ENCODE peak calls at places on chromosomes 1 and 21, in eight cellular contexts. One of them, this sample, is unnamed.

GRCh38 chr1:218874313-218874712 is 299.4 kb upstream of the LYPLAL1 start:
- DNase-seq in central memory CD4-positive, alpha-beta T cell: no peak
- DNase-seq in fibroblast of the aortic adventitia: peak; percentile 91
- DNase-seq in mucosa of gallbladder: no peak
- DNase-seq in NCI-H146: no peak
- DNase-seq in naive thymus-derived CD4-positive, alpha-beta T cell: no peak
- DNase-seq in transverse colon: no peak
- DNase-seq in LHCN-M2: peak; percentile 66
- DNase-seq in this sample: peak; percentile 69

GRCh38 chr1:183194527-183195145 is 8.6 kb downstream of the LAMC2 start:
- DNase-seq in central memory CD4-positive, alpha-beta T cell: no peak
- DNase-seq in fibroblast of the aortic adventitia: no peak
- DNase-seq in mucosa of gallbladder: no peak
- DNase-seq in NCI-H146: no peak
- DNase-seq in naive thymus-derived CD4-positive, alpha-beta T cell: peak; percentile 37
- DNase-seq in transverse colon: no peak
- DNase-seq in LHCN-M2: peak; percentile 54
- DNase-seq in this sample: no peak

GRCh38 chr1:80053613-80054012 is 1047.1 kb upstream of the ADGRL4 start:
- DNase-seq in central memory CD4-positive, alpha-beta T cell: no peak
- DNase-seq in fibroblast of the aortic adventitia: no peak
- DNase-seq in mucosa of gallbladder: no peak
- DNase-seq in NCI-H146: no peak
- DNase-seq in naive thymus-derived CD4-positive, alpha-beta T cell: no peak
- DNase-seq in transverse colon: no peak
- DNase-seq in LHCN-M2: no peak
- DNase-seq in this sample: no peak

GRCh38 chr1:26044971-26045711 is 777 bp downstream of the SLC30A2 start:
- DNase-seq in central memory CD4-positive, alpha-beta T cell: no peak
- DNase-seq in fibroblast of the aortic adventitia: no peak
- DNase-seq in mucosa of gallbladder: peak; percentile 64
- DNase-seq in NCI-H146: no peak
- DNase-seq in naive thymus-derived CD4-positive, alpha-beta T cell: no peak
- DNase-seq in transverse colon: no peak
- DNase-seq in LHCN-M2: no peak
- DNase-seq in this sample: no peak

GRCh38 chr1:9246215-9246614 is 11.6 kb downstream of the H6PD start:
- DNase-seq in central memory CD4-positive, alpha-beta T cell: no peak
- DNase-seq in fibroblast of the aortic adventitia: no peak
- DNase-seq in mucosa of gallbladder: no peak
- DNase-seq in NCI-H146: no peak
- DNase-seq in naive thymus-derived CD4-positive, alpha-beta T cell: no peak
- DNase-seq in transverse colon: no peak
- DNase-seq in LHCN-M2: no peak
- DNase-seq in this sample: no peak

GRCh38 chr1:80982831-80983230 is 817.9 kb upstream of the ADGRL2 start:
- DNase-seq in central memory CD4-positive, alpha-beta T cell: no peak
- DNase-seq in fibroblast of the aortic adventitia: no peak
- DNase-seq in mucosa of gallbladder: no peak
- DNase-seq in NCI-H146: no peak
- DNase-seq in naive thymus-derived CD4-positive, alpha-beta T cell: no peak
- DNase-seq in transverse colon: no peak
- DNase-seq in LHCN-M2: no peak
- DNase-seq in this sample: no peak

GRCh38 chr1:99784143-99784542 is 17.7 kb upstream of the FRRS1 start:
- DNase-seq in central memory CD4-positive, alpha-beta T cell: no peak
- DNase-seq in fibroblast of the aortic adventitia: no peak
- DNase-seq in mucosa of gallbladder: no peak
- DNase-seq in NCI-H146: no peak
- DNase-seq in naive thymus-derived CD4-positive, alpha-beta T cell: no peak
- DNase-seq in transverse colon: no peak
- DNase-seq in LHCN-M2: peak; percentile 20
- DNase-seq in this sample: no peak

GRCh38 chr21:37724201-37724600 is 192.1 kb downstream of the KCNJ6 start:
- DNase-seq in central memory CD4-positive, alpha-beta T cell: no peak
- DNase-seq in fibroblast of the aortic adventitia: no peak
- DNase-seq in mucosa of gallbladder: no peak
- DNase-seq in NCI-H146: no peak
- DNase-seq in naive thymus-derived CD4-positive, alpha-beta T cell: no peak
- DNase-seq in transverse colon: no peak
- DNase-seq in LHCN-M2: no peak
- DNase-seq in this sample: no peak

GRCh38 chr1:154609398-154610380 is 1.7 kb upstream of the ADAR start:
- DNase-seq in central memory CD4-positive, alpha-beta T cell: peak; percentile 69
- DNase-seq in fibroblast of the aortic adventitia: peak; percentile 17
- DNase-seq in mucosa of gallbladder: no peak
- DNase-seq in NCI-H146: peak; percentile 40
- DNase-seq in naive thymus-derived CD4-positive, alpha-beta T cell: peak; percentile 67
- DNase-seq in transverse colon: peak; percentile 27
- DNase-seq in LHCN-M2: no peak
- DNase-seq in this sample: peak; percentile 19

GRCh38 chr1:100643430-100644196 is 75.9 kb upstream of the VCAM1 start:
- DNase-seq in central memory CD4-positive, alpha-beta T cell: no peak
- DNase-seq in fibroblast of the aortic adventitia: peak; percentile 44
- DNase-seq in mucosa of gallbladder: no peak
- DNase-seq in NCI-H146: no peak
- DNase-seq in naive thymus-derived CD4-positive, alpha-beta T cell: no peak
- DNase-seq in transverse colon: peak; percentile 12
- DNase-seq in LHCN-M2: no peak
- DNase-seq in this sample: no peak

GRCh38 chr1:110433803-110434202 is 17.1 kb upstream of the PROK1 start:
- DNase-seq in central memory CD4-positive, alpha-beta T cell: no peak
- DNase-seq in fibroblast of the aortic adventitia: peak; percentile 30
- DNase-seq in mucosa of gallbladder: no peak
- DNase-seq in NCI-H146: peak; percentile 46
- DNase-seq in naive thymus-derived CD4-positive, alpha-beta T cell: no peak
- DNase-seq in transverse colon: no peak
- DNase-seq in LHCN-M2: peak; percentile 15
- DNase-seq in this sample: peak; percentile 43

GRCh38 chr1:162397039-162397448 is 14.9 kb downstream of the SH2D1B start:
- DNase-seq in central memory CD4-positive, alpha-beta T cell: no peak
- DNase-seq in fibroblast of the aortic adventitia: peak; percentile 26
- DNase-seq in mucosa of gallbladder: no peak
- DNase-seq in NCI-H146: no peak
- DNase-seq in naive thymus-derived CD4-positive, alpha-beta T cell: no peak
- DNase-seq in transverse colon: no peak
- DNase-seq in LHCN-M2: peak; percentile 30
- DNase-seq in this sample: no peak

GRCh38 chr1:193185861-193186714 is at the start of gene B3GALT2:
- DNase-seq in central memory CD4-positive, alpha-beta T cell: peak; percentile 51
- DNase-seq in fibroblast of the aortic adventitia: peak; percentile 59
- DNase-seq in mucosa of gallbladder: peak; percentile 44
- DNase-seq in NCI-H146: peak; percentile 81
- DNase-seq in naive thymus-derived CD4-positive, alpha-beta T cell: peak; percentile 43
- DNase-seq in transverse colon: peak; percentile 32
- DNase-seq in LHCN-M2: peak; percentile 76
- DNase-seq in this sample: peak; percentile 73

GRCh38 chr1:236303675-236304074 is 21.9 kb upstream of the ERO1B start:
- DNase-seq in central memory CD4-positive, alpha-beta T cell: no peak
- DNase-seq in fibroblast of the aortic adventitia: no peak
- DNase-seq in mucosa of gallbladder: no peak
- DNase-seq in NCI-H146: no peak
- DNase-seq in naive thymus-derived CD4-positive, alpha-beta T cell: peak; percentile 30
- DNase-seq in transverse colon: no peak
- DNase-seq in LHCN-M2: no peak
- DNase-seq in this sample: no peak

GRCh38 chr1:237981223-237981622 is 90.5 kb upstream of the ZP4 start:
- DNase-seq in central memory CD4-positive, alpha-beta T cell: no peak
- DNase-seq in fibroblast of the aortic adventitia: no peak
- DNase-seq in mucosa of gallbladder: no peak
- DNase-seq in NCI-H146: no peak
- DNase-seq in naive thymus-derived CD4-positive, alpha-beta T cell: no peak
- DNase-seq in transverse colon: no peak
- DNase-seq in LHCN-M2: no peak
- DNase-seq in this sample: no peak

GRCh38 chr1:4268262-4268889 is 368.3 kb upstream of the C1orf174 start:
- DNase-seq in central memory CD4-positive, alpha-beta T cell: no peak
- DNase-seq in fibroblast of the aortic adventitia: no peak
- DNase-seq in mucosa of gallbladder: no peak
- DNase-seq in NCI-H146: no peak
- DNase-seq in naive thymus-derived CD4-positive, alpha-beta T cell: no peak
- DNase-seq in transverse colon: no peak
- DNase-seq in LHCN-M2: no peak
- DNase-seq in this sample: no peak

GRCh38 chr1:63628607-63629006 is 35.4 kb downstream of the PGM1 start:
- DNase-seq in central memory CD4-positive, alpha-beta T cell: no peak
- DNase-seq in fibroblast of the aortic adventitia: no peak
- DNase-seq in mucosa of gallbladder: peak; percentile 32
- DNase-seq in NCI-H146: no peak
- DNase-seq in naive thymus-derived CD4-positive, alpha-beta T cell: no peak
- DNase-seq in transverse colon: no peak
- DNase-seq in LHCN-M2: no peak
- DNase-seq in this sample: no peak

GRCh38 chr1:54282101-54282847 is 82.3 kb downstream of the MRPL37 start:
- DNase-seq in central memory CD4-positive, alpha-beta T cell: no peak
- DNase-seq in fibroblast of the aortic adventitia: no peak
- DNase-seq in mucosa of gallbladder: no peak
- DNase-seq in NCI-H146: no peak
- DNase-seq in naive thymus-derived CD4-positive, alpha-beta T cell: no peak
- DNase-seq in transverse colon: peak; percentile 28
- DNase-seq in LHCN-M2: no peak
- DNase-seq in this sample: no peak

This sample was measured in adipocyte.